ENCODE peak calls at places on chromosome 19, in nine cellular contexts. One of them, this sample, is unnamed.

GRCh38 chr19:17680235-17680722 is 7.9 kb downstream of the UNC13A start:
- DNase-seq in SJCRH30: peak; percentile 27
- DNase-seq in CD4-positive, alpha-beta T cell: peak; percentile 34
- DNase-seq in stomach: peak; percentile 57
- DNase-seq in pancreas: peak; percentile 34
- DNase-seq in heart right ventricle: peak; percentile 79
- DNase-seq in adrenal gland: peak; percentile 84
- DNase-seq in mammary epithelial cell: peak; percentile 37
- DNase-seq in HAP-1: no peak
- DNase-seq in this sample: no peak

GRCh38 chr19:566403-566802 is 6.0 kb upstream of the BSG start:
- DNase-seq in SJCRH30: no peak
- DNase-seq in CD4-positive, alpha-beta T cell: no peak
- DNase-seq in stomach: no peak
- DNase-seq in pancreas: no peak
- DNase-seq in heart right ventricle: no peak
- DNase-seq in adrenal gland: peak; percentile 47
- DNase-seq in mammary epithelial cell: no peak
- DNase-seq in HAP-1: no peak
- DNase-seq in this sample: no peak

GRCh38 chr19:36916991-36917390 is 859 bp downstream of the ZNF568 start:
- DNase-seq in SJCRH30: peak; percentile 68
- DNase-seq in CD4-positive, alpha-beta T cell: no peak
- DNase-seq in stomach: no peak
- DNase-seq in pancreas: no peak
- DNase-seq in heart right ventricle: no peak
- DNase-seq in adrenal gland: peak; percentile 49
- DNase-seq in mammary epithelial cell: peak; percentile 27
- DNase-seq in HAP-1: no peak
- DNase-seq in this sample: no peak

GRCh38 chr19:42325896-42326771 is 699 bp downstream of the MEGF8 start:
- DNase-seq in SJCRH30: peak; percentile 34
- DNase-seq in CD4-positive, alpha-beta T cell: no peak
- DNase-seq in stomach: peak; percentile 28
- DNase-seq in pancreas: peak; percentile 40
- DNase-seq in heart right ventricle: no peak
- DNase-seq in adrenal gland: peak; percentile 35
- DNase-seq in mammary epithelial cell: peak; percentile 4
- DNase-seq in HAP-1: peak; percentile 36
- DNase-seq in this sample: no peak

GRCh38 chr19:28208745-28209144 is 1004.2 kb downstream of the UQCRFS1 start:
- DNase-seq in SJCRH30: peak; percentile 24
- DNase-seq in CD4-positive, alpha-beta T cell: no peak
- DNase-seq in stomach: no peak
- DNase-seq in pancreas: no peak
- DNase-seq in heart right ventricle: no peak
- DNase-seq in adrenal gland: no peak
- DNase-seq in mammary epithelial cell: no peak
- DNase-seq in HAP-1: no peak
- DNase-seq in this sample: no peak

GRCh38 chr19:45560038-45560437 is 24.6 kb downstream of the OPA3 start:
- DNase-seq in SJCRH30: no peak
- DNase-seq in CD4-positive, alpha-beta T cell: no peak
- DNase-seq in stomach: no peak
- DNase-seq in pancreas: no peak
- DNase-seq in heart right ventricle: no peak
- DNase-seq in adrenal gland: no peak
- DNase-seq in mammary epithelial cell: no peak
- DNase-seq in HAP-1: no peak
- DNase-seq in this sample: no peak

GRCh38 chr19:47153266-47153665 is 22.6 kb downstream of the SAE1 start:
- DNase-seq in SJCRH30: no peak
- DNase-seq in CD4-positive, alpha-beta T cell: no peak
- DNase-seq in stomach: no peak
- DNase-seq in pancreas: no peak
- DNase-seq in heart right ventricle: no peak
- DNase-seq in adrenal gland: no peak
- DNase-seq in mammary epithelial cell: peak; percentile 31
- DNase-seq in HAP-1: no peak
- DNase-seq in this sample: no peak

GRCh38 chr19:37885392-37885791 is 21.0 kb downstream of the WDR87 start:
- DNase-seq in SJCRH30: no peak
- DNase-seq in CD4-positive, alpha-beta T cell: no peak
- DNase-seq in stomach: no peak
- DNase-seq in pancreas: no peak
- DNase-seq in heart right ventricle: no peak
- DNase-seq in adrenal gland: no peak
- DNase-seq in mammary epithelial cell: no peak
- DNase-seq in HAP-1: no peak
- DNase-seq in this sample: no peak

GRCh38 chr19:13597625-13598024 is 91.3 kb upstream of the CACNA1A start:
- DNase-seq in SJCRH30: peak; percentile 65
- DNase-seq in CD4-positive, alpha-beta T cell: peak; percentile 41
- DNase-seq in stomach: peak; percentile 39
- DNase-seq in pancreas: peak; percentile 46
- DNase-seq in heart right ventricle: no peak
- DNase-seq in adrenal gland: peak; percentile 61
- DNase-seq in mammary epithelial cell: peak; percentile 50
- DNase-seq in HAP-1: peak; percentile 69
- DNase-seq in this sample: no peak

DNA sequence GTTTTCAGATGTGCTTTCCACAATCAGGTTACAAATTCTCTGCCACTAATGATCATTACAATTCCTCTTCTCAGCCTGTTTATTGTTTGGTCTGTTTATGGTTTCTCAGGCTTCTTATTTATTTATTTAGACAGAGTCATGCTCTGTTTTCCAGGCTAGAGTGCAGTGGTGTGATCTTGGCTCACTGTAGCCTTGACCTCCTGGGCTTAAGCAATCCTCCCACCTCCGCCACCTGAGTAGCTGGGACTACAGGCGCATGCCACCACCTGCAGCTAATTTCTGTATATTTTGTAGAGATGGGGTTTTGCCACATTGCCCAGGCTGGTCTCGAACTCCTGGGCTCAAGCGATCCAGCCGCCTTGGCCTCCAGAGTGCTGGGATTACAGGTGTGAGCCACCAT is 2.1 kb upstream of the ZSCAN5A start:
- DNase-seq in SJCRH30: no peak
- DNase-seq in CD4-positive, alpha-beta T cell: no peak
- DNase-seq in stomach: no peak
- DNase-seq in pancreas: no peak
- DNase-seq in heart right ventricle: no peak
- DNase-seq in adrenal gland: no peak
- DNase-seq in mammary epithelial cell: no peak
- DNase-seq in HAP-1: no peak
- DNase-seq in this sample: no peak
- H3K9me3 ChIP-seq in SJCRH30: no peaks in the 10 kb centered on the region
- H3K9me3 ChIP-seq in CD4-positive, alpha-beta T cell: no peaks in the 10 kb centered on the region
- H3K9me3 ChIP-seq in stomach: no peaks in the 10 kb centered on the region
- H3K9me3 ChIP-seq in pancreas: no peaks in the 10 kb centered on the region
- H3K9me3 ChIP-seq in heart right ventricle: no peaks in the 10 kb centered on the region
- H3K9me3 ChIP-seq in adrenal gland: no peaks in the 10 kb centered on the region
- H3K9me3 ChIP-seq in mammary epithelial cell: no peaks in the 10 kb centered on the region
- H3K9me3 ChIP-seq in HAP-1: no peaks in the 10 kb centered on the region
- H3K9me3 ChIP-seq in this sample: no peaks in the 10 kb centered on the region

GRCh38 chr19:56808717-56809392 is 31.7 kb downstream of the PEG3 start:
- DNase-seq in SJCRH30: no peak
- DNase-seq in CD4-positive, alpha-beta T cell: no peak
- DNase-seq in stomach: no peak
- DNase-seq in pancreas: no peak
- DNase-seq in heart right ventricle: no peak
- DNase-seq in adrenal gland: no peak
- DNase-seq in mammary epithelial cell: no peak
- DNase-seq in HAP-1: no peak
- DNase-seq in this sample: no peak
- H3K9me3 ChIP-seq in SJCRH30: peaks cover 11% of the 10 kb centered on the region
- H3K9me3 ChIP-seq in CD4-positive, alpha-beta T cell: peaks cover 24% of the 10 kb centered on the region
- H3K9me3 ChIP-seq in stomach: peaks cover 27% of the 10 kb centered on the region
- H3K9me3 ChIP-seq in pancreas: no peaks in the 10 kb centered on the region
- H3K9me3 ChIP-seq in heart right ventricle: no peaks in the 10 kb centered on the region
- H3K9me3 ChIP-seq in adrenal gland: no peaks in the 10 kb centered on the region
- H3K9me3 ChIP-seq in mammary epithelial cell: peaks cover 16% of the 10 kb centered on the region
- H3K9me3 ChIP-seq in HAP-1: peaks cover 7% of the 10 kb centered on the region
- H3K9me3 ChIP-seq in this sample: no peaks in the 10 kb centered on the region

DNA sequence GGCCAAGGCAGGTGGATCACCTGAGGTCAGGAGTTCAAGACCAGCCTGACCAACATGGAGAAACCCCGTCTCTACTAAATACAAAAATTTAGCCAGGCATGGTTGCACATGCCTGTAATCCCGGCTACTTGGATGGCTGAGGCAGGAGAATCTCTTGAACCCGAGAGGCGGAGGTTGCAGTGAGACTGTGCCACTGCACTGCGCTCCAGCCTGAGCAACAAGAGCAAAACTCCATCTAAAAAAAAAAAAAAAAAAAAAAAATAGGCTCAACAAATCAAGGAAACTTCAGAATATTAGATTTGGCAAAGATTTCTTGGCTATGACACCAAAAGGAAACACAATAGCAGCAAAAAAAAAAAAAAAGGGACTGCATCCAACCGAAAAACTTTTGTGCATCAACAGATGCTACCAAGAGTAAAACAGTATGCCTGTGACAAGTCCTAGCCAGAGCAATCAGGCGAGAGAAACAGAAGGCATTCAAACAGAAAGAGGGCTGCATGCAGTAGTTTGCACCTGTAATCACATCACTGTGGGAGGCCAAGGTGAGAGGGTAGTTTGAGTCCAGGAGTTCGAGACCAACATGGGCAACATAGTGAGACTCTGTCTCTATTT is 23.8 kb downstream of the ZNF160 start:
- DNase-seq in SJCRH30: no peak
- DNase-seq in CD4-positive, alpha-beta T cell: no peak
- DNase-seq in stomach: no peak
- DNase-seq in pancreas: no peak
- DNase-seq in heart right ventricle: no peak
- DNase-seq in adrenal gland: no peak
- DNase-seq in mammary epithelial cell: no peak
- DNase-seq in HAP-1: no peak
- DNase-seq in this sample: no peak
- H3K9me3 ChIP-seq in SJCRH30: peaks cover 11% of the 10 kb centered on the region
- H3K9me3 ChIP-seq in CD4-positive, alpha-beta T cell: peaks cover 87% of the 10 kb centered on the region
- H3K9me3 ChIP-seq in stomach: peaks cover 4% of the 10 kb centered on the region
- H3K9me3 ChIP-seq in pancreas: no peaks in the 10 kb centered on the region
- H3K9me3 ChIP-seq in heart right ventricle: no peaks in the 10 kb centered on the region
- H3K9me3 ChIP-seq in adrenal gland: no peaks in the 10 kb centered on the region
- H3K9me3 ChIP-seq in mammary epithelial cell: peaks cover 18% of the 10 kb centered on the region
- H3K9me3 ChIP-seq in HAP-1: no peaks in the 10 kb centered on the region
- H3K9me3 ChIP-seq in this sample: peaks cover 38% of the 10 kb centered on the region

GRCh38 chr19:57641715-57642234 is 8.8 kb downstream of the ZNF211 start:
- DNase-seq in SJCRH30: no peak
- DNase-seq in CD4-positive, alpha-beta T cell: no peak
- DNase-seq in stomach: no peak
- DNase-seq in pancreas: no peak
- DNase-seq in heart right ventricle: no peak
- DNase-seq in adrenal gland: no peak
- DNase-seq in mammary epithelial cell: no peak
- DNase-seq in HAP-1: no peak
- DNase-seq in this sample: no peak

GRCh38 chr19:57648336-57649003 is 15.5 kb downstream of the ZNF211 start:
- DNase-seq in SJCRH30: no peak
- DNase-seq in CD4-positive, alpha-beta T cell: no peak
- DNase-seq in stomach: no peak
- DNase-seq in pancreas: no peak
- DNase-seq in heart right ventricle: no peak
- DNase-seq in adrenal gland: no peak
- DNase-seq in mammary epithelial cell: no peak
- DNase-seq in HAP-1: no peak
- DNase-seq in this sample: no peak

GRCh38 chr19:57642396-57643046 is 9.6 kb downstream of the ZNF211 start:
- DNase-seq in SJCRH30: no peak
- DNase-seq in CD4-positive, alpha-beta T cell: no peak
- DNase-seq in stomach: no peak
- DNase-seq in pancreas: no peak
- DNase-seq in heart right ventricle: no peak
- DNase-seq in adrenal gland: peak; percentile 73
- DNase-seq in mammary epithelial cell: peak; percentile 81
- DNase-seq in HAP-1: no peak
- DNase-seq in this sample: no peak

DNA sequence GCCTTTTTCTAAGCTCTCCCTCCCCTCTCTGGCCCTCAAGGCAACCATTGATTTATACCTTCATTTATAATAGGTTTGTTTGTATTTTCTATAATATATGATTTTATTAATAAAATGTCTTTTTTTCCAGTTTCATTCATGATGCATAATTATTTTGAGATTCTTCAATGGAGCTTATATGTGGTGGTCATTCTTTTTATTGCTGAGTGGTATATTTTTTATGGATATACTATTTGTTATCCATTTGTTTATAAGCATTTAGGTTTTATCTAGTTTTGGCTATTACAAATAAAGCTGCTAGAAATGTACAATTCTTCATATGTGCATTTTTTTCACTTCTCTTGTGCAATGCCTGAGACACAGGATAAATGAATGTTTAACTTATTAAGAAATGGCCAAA is 10.8 kb downstream of the ZNF211 start:
- DNase-seq in SJCRH30: no peak
- DNase-seq in CD4-positive, alpha-beta T cell: no peak
- DNase-seq in stomach: no peak
- DNase-seq in pancreas: no peak
- DNase-seq in heart right ventricle: no peak
- DNase-seq in adrenal gland: no peak
- DNase-seq in mammary epithelial cell: no peak
- DNase-seq in HAP-1: no peak
- DNase-seq in this sample: no peak
- H3K9me3 ChIP-seq in SJCRH30: peaks cover 18% of the 10 kb centered on the region
- H3K9me3 ChIP-seq in CD4-positive, alpha-beta T cell: peaks cover 62% of the 10 kb centered on the region
- H3K9me3 ChIP-seq in stomach: peaks cover 49% of the 10 kb centered on the region
- H3K9me3 ChIP-seq in pancreas: no peaks in the 10 kb centered on the region
- H3K9me3 ChIP-seq in heart right ventricle: no peaks in the 10 kb centered on the region
- H3K9me3 ChIP-seq in adrenal gland: no peaks in the 10 kb centered on the region
- H3K9me3 ChIP-seq in mammary epithelial cell: peaks cover 29% of the 10 kb centered on the region
- H3K9me3 ChIP-seq in HAP-1: peaks cover 14% of the 10 kb centered on the region
- H3K9me3 ChIP-seq in this sample: peaks cover 36% of the 10 kb centered on the region

GRCh38 chr19:30637926-30638325 is 265.7 kb downstream of the ZNF536 start:
- DNase-seq in SJCRH30: no peak
- DNase-seq in CD4-positive, alpha-beta T cell: no peak
- DNase-seq in stomach: no peak
- DNase-seq in pancreas: no peak
- DNase-seq in heart right ventricle: no peak
- DNase-seq in adrenal gland: no peak
- DNase-seq in mammary epithelial cell: no peak
- DNase-seq in HAP-1: no peak
- DNase-seq in this sample: no peak
- H3K9me3 ChIP-seq in SJCRH30: peaks cover 7% of the 10 kb centered on the region
- H3K9me3 ChIP-seq in CD4-positive, alpha-beta T cell: no peaks in the 10 kb centered on the region
- H3K9me3 ChIP-seq in stomach: peaks cover 6% of the 10 kb centered on the region
- H3K9me3 ChIP-seq in pancreas: no peaks in the 10 kb centered on the region
- H3K9me3 ChIP-seq in heart right ventricle: no peaks in the 10 kb centered on the region
- H3K9me3 ChIP-seq in adrenal gland: no peaks in the 10 kb centered on the region
- H3K9me3 ChIP-seq in mammary epithelial cell: peaks cover 13% of the 10 kb centered on the region
- H3K9me3 ChIP-seq in HAP-1: no peaks in the 10 kb centered on the region
- H3K9me3 ChIP-seq in this sample: peaks cover 3% of the 10 kb centered on the region

DNA sequence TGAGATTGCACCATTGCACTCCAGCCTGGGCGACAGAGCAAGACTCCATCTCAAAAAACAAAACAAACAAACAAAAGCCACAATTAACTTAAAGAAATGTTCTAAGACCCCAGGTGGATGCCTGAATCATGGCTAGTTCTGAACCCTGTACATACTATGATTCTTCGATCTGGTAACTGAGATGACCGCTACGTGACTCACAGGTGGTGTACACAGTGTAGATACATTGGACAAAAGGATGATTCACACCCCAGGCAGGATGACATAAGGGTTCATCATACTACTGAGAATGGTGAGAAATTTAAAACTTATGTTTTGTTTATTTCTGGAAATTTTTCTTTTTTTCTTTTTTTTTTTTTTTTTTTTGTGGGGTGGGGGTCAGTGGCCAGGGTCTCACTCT is 6.5 kb downstream of the ZNF426 start:
- DNase-seq in SJCRH30: no peak
- DNase-seq in CD4-positive, alpha-beta T cell: no peak
- DNase-seq in stomach: no peak
- DNase-seq in pancreas: no peak
- DNase-seq in heart right ventricle: no peak
- DNase-seq in adrenal gland: no peak
- DNase-seq in mammary epithelial cell: peak; percentile 64
- DNase-seq in HAP-1: no peak
- DNase-seq in this sample: no peak
- H3K9me3 ChIP-seq in SJCRH30: peaks cover 64% of the 10 kb centered on the region
- H3K9me3 ChIP-seq in CD4-positive, alpha-beta T cell: peaks cover 91% of the 10 kb centered on the region
- H3K9me3 ChIP-seq in stomach: peaks cover 85% of the 10 kb centered on the region
- H3K9me3 ChIP-seq in pancreas: peaks cover 5% of the 10 kb centered on the region
- H3K9me3 ChIP-seq in heart right ventricle: peaks cover 18% of the 10 kb centered on the region
- H3K9me3 ChIP-seq in adrenal gland: peaks cover 17% of the 10 kb centered on the region
- H3K9me3 ChIP-seq in mammary epithelial cell: peaks cover 84% of the 10 kb centered on the region
- H3K9me3 ChIP-seq in HAP-1: peaks cover 37% of the 10 kb centered on the region
- H3K9me3 ChIP-seq in this sample: peaks cover 51% of the 10 kb centered on the region